ENCODE peak calls at places on chromosomes 11 and 22, in five cellular contexts. U, B, F, L and P are unnamed samples.

GRCh38 chr11:64614927-64615326 is 23.9 kb downstream of the SLC22A12 start:
- DNase-seq in U (no peak), B (no peak), F (no peak), L (no peak), P (no peak)

GRCh38 chr11:59281177-59281576 is 68.5 kb upstream of the MPEG1 start:
- DNase-seq in U (no peak), B (no peak), F (no peak), L (no peak), P (no peak)

GRCh38 chr11:117986981-117987495 is 844 bp downstream of the IL10RA start:
- DNase-seq in U (no peak), B (peak), F (peak), L (no peak), P (peak)

GRCh38 chr22:40482886-40483285 is 112.5 kb downstream of the SGSM3 start:
- DNase-seq in U (no peak), B (no peak), F (no peak), L (no peak), P (no peak)

GRCh38 chr11:2765491-2765890 is 65.7 kb upstream of the KCNQ1OT1 start:
- DNase-seq in U (no peak), B (no peak), F (no peak), L (no peak), P (no peak)

GRCh38 chr11:4068962-4069361 is 25.6 kb upstream of the RRM1 start:
- DNase-seq in U (no peak), B (no peak), F (no peak), L (no peak), P (no peak)

GRCh38 chr11:117704416-117705150 is 92.4 kb downstream of the DSCAML1 start:
- DNase-seq in U (no peak), B (no peak), F (no peak), L (no peak), P (no peak)

GRCh38 chr11:441418-442274 is at the start of gene ANO9:
- DNase-seq in U (no peak), B (no peak), F (no peak), L (peak), P (peak)

GRCh38 chr11:114616516-114616915 is 20.9 kb upstream of the NXPE4 start:
- DNase-seq in U (no peak), B (no peak), F (no peak), L (no peak), P (no peak)

GRCh38 chr22:28023774-28024173 is 104.7 kb upstream of the PITPNB start:
- DNase-seq in U (no peak), B (no peak), F (no peak), L (no peak), P (no peak)

GRCh38 chr11:8777907-8778767 is 95.5 kb downstream of the RPL27A start:
- DNase-seq in U (no peak), B (no peak), F (no peak), L (peak), P (no peak)

GRCh38 chr11:59336176-59336575 is 22.5 kb upstream of the OR5AN1 start:
- DNase-seq in U (no peak), B (no peak), F (no peak), L (no peak), P (no peak)

GRCh38 chr22:28548411-28548810 is 131.2 kb downstream of the TTC28 start:
- DNase-seq in U (no peak), B (no peak), F (no peak), L (no peak), P (no peak)

GRCh38 chr11:118902336-118903203 is 18.9 kb downstream of the CXCR5 start:
- DNase-seq in U (no peak), B (no peak), F (no peak), L (no peak), P (no peak)

GRCh38 chr11:65555693-65556231 is 2.4 kb downstream of the LTBP3 start:
- DNase-seq in U (no peak), B (no peak), F (no peak), L (peak), P (no peak)

GRCh38 chr22:44729391-44730012 is 22.9 kb upstream of the ARHGAP8 start:
- DNase-seq in U (peak), B (no peak), F (peak), L (peak), P (no peak)

GRCh38 chr11:29251738-29252137 is 765.1 kb downstream of the KCNA4 start:
- DNase-seq in U (no peak), B (no peak), F (no peak), L (no peak), P (no peak)

GRCh38 chr11:33670250-33671011 is 30.2 kb downstream of the C11orf91 start:
- DNase-seq in U (no peak), B (no peak), F (no peak), L (no peak), P (no peak)

GRCh38 chr22:44761025-44761424 is 8.7 kb downstream of the ARHGAP8 start:
- DNase-seq in U (no peak), B (no peak), F (no peak), L (no peak), P (no peak)

GRCh38 chr22:40620464-40621046 is 16.0 kb downstream of the MRTFA start:
- DNase-seq in U (no peak), B (no peak), F (no peak), L (no peak), P (no peak)

GRCh38 chr11:86444981-86445380 is 70.3 kb downstream of the CCDC81 start:
- DNase-seq in U (no peak), B (no peak), F (no peak), L (no peak), P (no peak)

GRCh38 chr11:128814856-128815705 is 52.0 kb downstream of the KCNJ1 start:
- DNase-seq in U (no peak), B (no peak), F (no peak), L (peak), P (no peak)

GRCh38 chr11:10674991-10675440 is 18.5 kb downstream of the IRAG1 start:
- DNase-seq in U (no peak), B (no peak), F (peak), L (peak), P (no peak)

GRCh38 chr11:119206512-119207299 is 567 bp downstream of the CBL start:
- DNase-seq in U (no peak), B (peak), F (peak), L (peak), P (peak)

GRCh38 chr11:31816467-31817053 is 5.4 kb upstream of the PAX6 start:
- DNase-seq in U (no peak), B (no peak), F (no peak), L (no peak), P (peak)

GRCh38 chr11:1200611-1201191 is 22.2 kb upstream of the MUC5B start:
- DNase-seq in U (no peak), B (no peak), F (no peak), L (peak), P (no peak)

GRCh38 chr11:32852142-32852541 is 22.4 kb downstream of the PRRG4 start:
- DNase-seq in U (no peak), B (no peak), F (no peak), L (no peak), P (no peak)

GRCh38 chr11:127074151-127074761 is 73.7 kb upstream of the KIRREL3 start:
- DNase-seq in U (peak), B (peak), F (peak), L (peak), P (no peak)

GRCh38 chr22:35540600-35541253 is at the start of gene RASD2:
- DNase-seq in U (no peak), B (no peak), F (no peak), L (peak), P (peak)

GRCh38 chr11:79235696-79236095 is 205.1 kb downstream of the TENM4 start:
- DNase-seq in U (no peak), B (no peak), F (no peak), L (no peak), P (no peak)

GRCh38 chr11:81033779-81034550 is 1593.1 kb upstream of the TENM4 start:
- DNase-seq in U (no peak), B (no peak), F (no peak), L (no peak), P (no peak)

GRCh38 chr11:6746626-6747025 is 25.1 kb downstream of the OR2AG2 start:
- DNase-seq in U (no peak), B (no peak), F (no peak), L (no peak), P (no peak)

GRCh38 chr11:93570759-93571413 is 27.7 kb upstream of the SMCO4 start:
- DNase-seq in U (no peak), B (no peak), F (no peak), L (peak), P (peak)

GRCh38 chr11:126426820-126427749 is 71.6 kb downstream of the ST3GAL4 start:
- DNase-seq in U (no peak), B (no peak), F (no peak), L (no peak), P (no peak)

GRCh38 chr11:47443028-47443700 is 5.8 kb downstream of the RAPSN start:
- DNase-seq in U (peak), B (no peak), F (no peak), L (no peak), P (no peak)

GRCh38 chr11:102632026-102632425 is 6.9 kb upstream of the MMP20 start:
- DNase-seq in U (no peak), B (no peak), F (no peak), L (no peak), P (no peak)

GRCh38 chr11:108624196-108624925 is 30.8 kb upstream of the EXPH5 start:
- DNase-seq in U (no peak), B (no peak), F (no peak), L (no peak), P (no peak)

GRCh38 chr22:19843107-19843856 is 11.4 kb downstream of the GNB1L start:
- DNase-seq in U (no peak), B (no peak), F (no peak), L (no peak), P (no peak)

GRCh38 chr11:133570376-133570775 is 38.1 kb upstream of the OPCML start:
- DNase-seq in U (no peak), B (no peak), F (no peak), L (no peak), P (no peak)